ENCODE peak calls at places on chromosomes 13 and 19, in five cellular contexts. One of them, this sample, is unnamed.

GRCh38 chr13:51111174-51111573 is at the start of gene C13orf42:
- DNase-seq in NCI-H1105 treated with DMSO at 0.1 percent for 48 hours: no peak
- DNase-seq in tibial artery: no peak
- DNase-seq in stimulated activated CD4-positive, alpha-beta T cell treated with anti-CD3 and anti-CD28 coated beads, Interleukin-2, amount 100 ng/mL, for 24 hours: no peak
- DNase-seq in omental fat pad: no peak
- DNase-seq in this sample: no peak

GRCh38 chr19:49936549-49936948 is 7.2 kb upstream of the NUP62 start:
- DNase-seq in NCI-H1105 treated with DMSO at 0.1 percent for 48 hours: no peak
- DNase-seq in tibial artery: no peak
- DNase-seq in stimulated activated CD4-positive, alpha-beta T cell treated with anti-CD3 and anti-CD28 coated beads, Interleukin-2, amount 100 ng/mL, for 24 hours: no peak
- DNase-seq in omental fat pad: no peak
- DNase-seq in this sample: no peak

GRCh38 chr13:102097708-102098107 is 304.1 kb downstream of the FGF14 start:
- DNase-seq in NCI-H1105 treated with DMSO at 0.1 percent for 48 hours: no peak
- DNase-seq in tibial artery: no peak
- DNase-seq in stimulated activated CD4-positive, alpha-beta T cell treated with anti-CD3 and anti-CD28 coated beads, Interleukin-2, amount 100 ng/mL, for 24 hours: no peak
- DNase-seq in omental fat pad: no peak
- DNase-seq in this sample: no peak

GRCh38 chr13:44013666-44014291 is 134.1 kb downstream of the LACC1 start:
- DNase-seq in NCI-H1105 treated with DMSO at 0.1 percent for 48 hours: peak
- DNase-seq in tibial artery: no peak
- DNase-seq in stimulated activated CD4-positive, alpha-beta T cell treated with anti-CD3 and anti-CD28 coated beads, Interleukin-2, amount 100 ng/mL, for 24 hours: no peak
- DNase-seq in omental fat pad: no peak
- DNase-seq in this sample: no peak

GRCh38 chr13:31440132-31440531 is 240.4 kb downstream of the B3GLCT start:
- DNase-seq in NCI-H1105 treated with DMSO at 0.1 percent for 48 hours: no peak
- DNase-seq in tibial artery: no peak
- DNase-seq in stimulated activated CD4-positive, alpha-beta T cell treated with anti-CD3 and anti-CD28 coated beads, Interleukin-2, amount 100 ng/mL, for 24 hours: no peak
- DNase-seq in omental fat pad: no peak
- DNase-seq in this sample: no peak

GRCh38 chr19:47229674-47230121 is 1.3 kb downstream of the BBC3 start:
- DNase-seq in NCI-H1105 treated with DMSO at 0.1 percent for 48 hours: no peak
- DNase-seq in tibial artery: no peak
- DNase-seq in stimulated activated CD4-positive, alpha-beta T cell treated with anti-CD3 and anti-CD28 coated beads, Interleukin-2, amount 100 ng/mL, for 24 hours: no peak
- DNase-seq in omental fat pad: no peak
- DNase-seq in this sample: no peak

GRCh38 chr13:26867451-26868067 is 107.0 kb upstream of the GPR12 start:
- DNase-seq in NCI-H1105 treated with DMSO at 0.1 percent for 48 hours: no peak
- DNase-seq in tibial artery: no peak
- DNase-seq in stimulated activated CD4-positive, alpha-beta T cell treated with anti-CD3 and anti-CD28 coated beads, Interleukin-2, amount 100 ng/mL, for 24 hours: peak
- DNase-seq in omental fat pad: no peak
- DNase-seq in this sample: no peak

GRCh38 chr19:49857834-49858590 is 7.1 kb downstream of the PTOV1 start:
- DNase-seq in NCI-H1105 treated with DMSO at 0.1 percent for 48 hours: no peak
- DNase-seq in tibial artery: no peak
- DNase-seq in stimulated activated CD4-positive, alpha-beta T cell treated with anti-CD3 and anti-CD28 coated beads, Interleukin-2, amount 100 ng/mL, for 24 hours: no peak
- DNase-seq in omental fat pad: no peak
- DNase-seq in this sample: no peak

GRCh38 chr13:114067886-114068722 is 64.3 kb downstream of the RASA3 start:
- DNase-seq in NCI-H1105 treated with DMSO at 0.1 percent for 48 hours: no peak
- DNase-seq in tibial artery: peak
- DNase-seq in stimulated activated CD4-positive, alpha-beta T cell treated with anti-CD3 and anti-CD28 coated beads, Interleukin-2, amount 100 ng/mL, for 24 hours: peak
- DNase-seq in omental fat pad: no peak
- DNase-seq in this sample: no peak

GRCh38 chr13:102983496-102983895 is 82.7 kb downstream of the SLC10A2 start:
- DNase-seq in NCI-H1105 treated with DMSO at 0.1 percent for 48 hours: no peak
- DNase-seq in tibial artery: no peak
- DNase-seq in stimulated activated CD4-positive, alpha-beta T cell treated with anti-CD3 and anti-CD28 coated beads, Interleukin-2, amount 100 ng/mL, for 24 hours: no peak
- DNase-seq in omental fat pad: no peak
- DNase-seq in this sample: no peak

GRCh38 chr19:3536429-3537100 is 2.4 kb upstream of the TEKTIP1 start:
- DNase-seq in NCI-H1105 treated with DMSO at 0.1 percent for 48 hours: no peak
- DNase-seq in tibial artery: peak
- DNase-seq in stimulated activated CD4-positive, alpha-beta T cell treated with anti-CD3 and anti-CD28 coated beads, Interleukin-2, amount 100 ng/mL, for 24 hours: no peak
- DNase-seq in omental fat pad: no peak
- DNase-seq in this sample: peak

GRCh38 chr13:67278230-67278629 is 48.1 kb upstream of the PCDH9 start:
- DNase-seq in NCI-H1105 treated with DMSO at 0.1 percent for 48 hours: no peak
- DNase-seq in tibial artery: no peak
- DNase-seq in stimulated activated CD4-positive, alpha-beta T cell treated with anti-CD3 and anti-CD28 coated beads, Interleukin-2, amount 100 ng/mL, for 24 hours: no peak
- DNase-seq in omental fat pad: no peak
- DNase-seq in this sample: no peak

GRCh38 chr19:42172261-42172660 is 40.0 kb upstream of the POU2F2 start:
- DNase-seq in NCI-H1105 treated with DMSO at 0.1 percent for 48 hours: no peak
- DNase-seq in tibial artery: no peak
- DNase-seq in stimulated activated CD4-positive, alpha-beta T cell treated with anti-CD3 and anti-CD28 coated beads, Interleukin-2, amount 100 ng/mL, for 24 hours: no peak
- DNase-seq in omental fat pad: no peak
- DNase-seq in this sample: no peak

GRCh38 chr13:79710376-79710775 is 229.4 kb downstream of the NDFIP2 start:
- DNase-seq in NCI-H1105 treated with DMSO at 0.1 percent for 48 hours: no peak
- DNase-seq in tibial artery: no peak
- DNase-seq in stimulated activated CD4-positive, alpha-beta T cell treated with anti-CD3 and anti-CD28 coated beads, Interleukin-2, amount 100 ng/mL, for 24 hours: no peak
- DNase-seq in omental fat pad: no peak
- DNase-seq in this sample: no peak

GRCh38 chr19:13963603-13964105 is 11.3 kb downstream of the DCAF15 start:
- DNase-seq in NCI-H1105 treated with DMSO at 0.1 percent for 48 hours: no peak
- DNase-seq in tibial artery: no peak
- DNase-seq in stimulated activated CD4-positive, alpha-beta T cell treated with anti-CD3 and anti-CD28 coated beads, Interleukin-2, amount 100 ng/mL, for 24 hours: no peak
- DNase-seq in omental fat pad: no peak
- DNase-seq in this sample: no peak

GRCh38 chr19:29528946-29529645 is 3.3 kb downstream of the VSTM2B start:
- DNase-seq in NCI-H1105 treated with DMSO at 0.1 percent for 48 hours: no peak
- DNase-seq in tibial artery: no peak
- DNase-seq in stimulated activated CD4-positive, alpha-beta T cell treated with anti-CD3 and anti-CD28 coated beads, Interleukin-2, amount 100 ng/mL, for 24 hours: peak
- DNase-seq in omental fat pad: no peak
- DNase-seq in this sample: no peak

GRCh38 chr19:3055741-3056453 is 6.4 kb downstream of the TLE5 start:
- DNase-seq in NCI-H1105 treated with DMSO at 0.1 percent for 48 hours: peak
- DNase-seq in tibial artery: no peak
- DNase-seq in stimulated activated CD4-positive, alpha-beta T cell treated with anti-CD3 and anti-CD28 coated beads, Interleukin-2, amount 100 ng/mL, for 24 hours: no peak
- DNase-seq in omental fat pad: no peak
- DNase-seq in this sample: no peak

GRCh38 chr19:4454952-4455738 is 2.4 kb downstream of the UBXN6 start:
- DNase-seq in NCI-H1105 treated with DMSO at 0.1 percent for 48 hours: no peak
- DNase-seq in tibial artery: peak
- DNase-seq in stimulated activated CD4-positive, alpha-beta T cell treated with anti-CD3 and anti-CD28 coated beads, Interleukin-2, amount 100 ng/mL, for 24 hours: no peak
- DNase-seq in omental fat pad: no peak
- DNase-seq in this sample: no peak

GRCh38 chr19:35615036-35615435 is 2.5 kb downstream of the HAUS5 start:
- DNase-seq in NCI-H1105 treated with DMSO at 0.1 percent for 48 hours: no peak
- DNase-seq in tibial artery: no peak
- DNase-seq in stimulated activated CD4-positive, alpha-beta T cell treated with anti-CD3 and anti-CD28 coated beads, Interleukin-2, amount 100 ng/mL, for 24 hours: no peak
- DNase-seq in omental fat pad: no peak
- DNase-seq in this sample: no peak

GRCh38 chr19:29860492-29860891 is 48.7 kb downstream of the CCNE1 start:
- DNase-seq in NCI-H1105 treated with DMSO at 0.1 percent for 48 hours: no peak
- DNase-seq in tibial artery: no peak
- DNase-seq in stimulated activated CD4-positive, alpha-beta T cell treated with anti-CD3 and anti-CD28 coated beads, Interleukin-2, amount 100 ng/mL, for 24 hours: no peak
- DNase-seq in omental fat pad: no peak
- DNase-seq in this sample: no peak